ENCODE peak calls at places on chromosomes 11 and 22, in four cellular contexts. R is CD8-positive, alpha-beta memory T cell; B is stimulated activated CD8-positive, alpha-beta memory T cell treated with anti-CD3 and anti-CD28 coated beads, Interleukin-4, amount 100 ng/mL, for 4 hours; J is hepatocyte. H is an unnamed sample.

GRCh38 chr11:15668718-15669117 is 554.0 kb downstream of the INSC start:
- DNase-seq in R (no peak), J (no peak), B (no peak), H (no peak)

GRCh38 chr11:3156661-3157311 is 8.3 kb downstream of the OSBPL5 start:
- DNase-seq in B (no peak), R (no peak), J (no peak), H (peak; percentile 29)

GRCh38 chr11:70021586-70021985 is 56.5 kb upstream of the ANO1 start:
- DNase-seq in B (no peak), J (no peak), R (no peak), H (no peak)

GRCh38 chr11:13035711-13036110 is 26.6 kb downstream of the RASSF10 start:
- DNase-seq in R (no peak), J (no peak), B (no peak), H (no peak)

GRCh38 chr11:105229257-105229656 is 89.7 kb upstream of the CARD18 start:
- DNase-seq in R (no peak), J (no peak), B (no peak), H (no peak)

GRCh38 chr11:65579291-65579690 is 3.4 kb downstream of the EHBP1L1 start:
- DNase-seq in J (no peak), R (no peak), B (no peak), H (no peak)

GRCh38 chr11:101436511-101437142 is 147.2 kb downstream of the TRPC6 start:
- DNase-seq in J (peak; percentile 74), R (no peak), B (no peak), H (peak; percentile 58)

GRCh38 chr11:8105666-8106065 is 24.7 kb downstream of the TUB start:
- DNase-seq in B (no peak), R (no peak), J (no peak), H (no peak)

GRCh38 chr22:26579331-26579886 is 10.5 kb downstream of the TPST2 start:
- DNase-seq in B (no peak), J (no peak), R (peak; percentile 39), H (no peak)

GRCh38 chr11:33478111-33478573 is 221.0 kb downstream of the HIPK3 start:
- DNase-seq in B (no peak), R (no peak), J (peak; percentile 23), H (no peak)

GRCh38 chr22:36585841-36586240 is 56.9 kb upstream of the EIF3D start:
- DNase-seq in B (no peak), R (no peak), J (no peak), H (peak; percentile 72)

GRCh38 chr11:2559527-2560311 is 114.9 kb downstream of the KCNQ1 start:
- DNase-seq in J (no peak), B (no peak), R (no peak), H (no peak)

GRCh38 chr22:28025866-28026575 is 107.0 kb upstream of the PITPNB start:
- DNase-seq in B (no peak), R (no peak), J (no peak), H (peak; percentile 10)

GRCh38 chr11:93537022-93537421 is 6.2 kb downstream of the SMCO4 start:
- DNase-seq in J (no peak), R (no peak), B (no peak), H (peak; percentile 52)

GRCh38 chr22:19576460-19577421 is 52.5 kb upstream of the CLDN5 start:
- DNase-seq in J (peak; percentile 32), R (no peak), B (peak; percentile 14), H (peak; percentile 76)

GRCh38 chr11:12285811-12286222 is 91.6 kb upstream of the PARVA start:
- DNase-seq in R (no peak), J (no peak), B (no peak), H (no peak)

GRCh38 chr11:14578551-14578956 is 58.4 kb upstream of the PSMA1 start:
- DNase-seq in B (peak; percentile 22), J (peak; percentile 64), R (peak; percentile 46), H (no peak)

GRCh38 chr22:49268924-49269323 is 558.7 kb downstream of the BRD1 start:
- DNase-seq in J (no peak), B (no peak), R (no peak), H (peak; percentile 62)

GRCh38 chr11:44842219-44842618 is 108.5 kb downstream of the TP53I11 start:
- DNase-seq in B (no peak), J (no peak), R (no peak), H (no peak)

GRCh38 chr22:17149073-17149815 is 9.8 kb downstream of the HDHD5 start:
- DNase-seq in J (peak; percentile 46), R (no peak), B (no peak), H (peak; percentile 8)

GRCh38 chr11:44950625-44951472 is at the start of gene TP53I11:
- DNase-seq in J (peak; percentile 85), B (peak; percentile 32), R (peak; percentile 49), H (peak; percentile 92)

H was measured in H7.